ENCODE peak calls at places on chromosomes 3 and 15, in four cellular contexts. E, M, B and J are unnamed samples.

GRCh38 chr3:5017953-5018531 is 38.8 kb downstream of the BHLHE40 start:
- DNase-seq in E (no peak), M (no peak), B (no peak), J (peak)

GRCh38 chr3:30286811-30287210 is 319.6 kb upstream of the TGFBR2 start:
- DNase-seq in E (no peak), M (no peak), B (no peak), J (no peak)

GRCh38 chr3:113287111-113287817 is 75.9 kb downstream of the BOC start:
- DNase-seq in E (peak), M (no peak), B (no peak), J (no peak)

GRCh38 chr15:74732846-74733245 is 7.5 kb upstream of the CYP1A1 start:
- DNase-seq in E (no peak), M (no peak), B (no peak), J (no peak)

GRCh38 chr3:62665627-62666433 is 209.4 kb downstream of the CADPS start:
- DNase-seq in E (peak), M (peak), B (peak), J (peak)

GRCh38 chr15:65738649-65739048 is 53.4 kb downstream of the DENND4A start:
- DNase-seq in E (no peak), M (no peak), B (no peak), J (no peak)

GRCh38 chr3:193240850-193241706 is at the start of gene PLAAT1:
- DNase-seq in E (peak), M (peak), B (peak), J (peak)

GRCh38 chr3:195139876-195140240 is 131.1 kb downstream of the XXYLT1 start:
- DNase-seq in E (peak), M (no peak), B (no peak), J (no peak)

GRCh38 chr3:124246949-124247348 is 255.0 kb upstream of the ROPN1 start:
- DNase-seq in E (peak), M (no peak), B (no peak), J (no peak)

GRCh38 chr3:111277226-111277625 is 205.6 kb downstream of the NECTIN3 start:
- DNase-seq in E (peak), M (peak), B (no peak), J (peak)

GRCh38 chr15:91942676-91943417 is 89.3 kb downstream of the SLCO3A1 start:
- DNase-seq in E (peak), M (no peak), B (no peak), J (no peak)

GRCh38 chr3:163655021-163655420 is 1423.3 kb downstream of the SI start:
- DNase-seq in E (no peak), M (no peak), B (no peak), J (no peak)
- H2BK15ac ChIP-seq in E (no peak), M (no peak), B (no peak), J (no peak)

DNA sequence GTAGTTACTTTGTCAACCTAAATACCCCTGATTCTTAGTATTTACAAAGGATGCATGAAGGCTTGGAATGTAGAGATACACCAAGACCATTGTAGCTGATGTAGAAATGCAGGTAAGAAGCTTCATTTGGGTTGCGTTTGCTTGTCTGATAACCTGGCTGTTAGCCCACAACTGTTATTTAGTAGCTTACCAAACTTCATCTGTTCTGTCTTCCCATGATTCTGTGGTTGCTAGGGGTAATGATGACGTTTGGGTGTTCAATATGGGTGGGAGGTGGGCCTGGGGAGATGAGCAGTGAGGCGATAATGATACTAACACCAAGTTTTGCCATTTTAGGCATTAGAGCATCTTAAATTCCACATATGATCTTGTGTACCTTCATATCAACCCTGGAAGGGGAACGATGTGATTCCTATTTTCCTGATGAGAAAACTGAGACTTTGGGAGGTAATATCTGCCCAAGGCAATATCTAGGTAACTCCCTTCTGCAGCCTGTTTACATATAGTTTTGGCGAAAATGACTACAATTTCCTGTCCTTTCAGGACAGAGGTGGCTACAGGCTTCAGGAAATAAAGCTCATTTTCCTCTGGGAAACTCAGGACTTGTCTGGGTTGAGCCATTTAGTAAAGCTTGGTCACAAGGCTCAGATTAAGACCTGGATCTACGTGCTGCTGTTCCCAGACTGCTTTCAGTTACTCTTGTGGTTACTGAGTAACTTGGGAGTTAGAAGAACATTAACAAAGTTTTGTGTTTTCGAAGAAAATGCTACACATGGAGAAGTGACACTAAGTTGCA is 26.8 kb downstream of the FNDC3B start:
- DNase-seq in E (peak), M (no peak), B (no peak), J (no peak)
- H2BK15ac ChIP-seq in E (no peak), M (no peak), B (no peak), J (no peak)

GRCh38 chr3:42517143-42517542 is 14.7 kb downstream of the VIPR1 start:
- DNase-seq in E (no peak), M (no peak), B (no peak), J (no peak)

GRCh38 chr3:42520906-42521305 is 18.5 kb downstream of the VIPR1 start:
- DNase-seq in E (no peak), M (no peak), B (no peak), J (no peak)

GRCh38 chr3:42519568-42519962 is 17.1 kb downstream of the VIPR1 start:
- DNase-seq in E (no peak), M (no peak), B (no peak), J (no peak)

GRCh38 chr3:42520336-42520735 is 17.9 kb downstream of the VIPR1 start:
- DNase-seq in E (no peak), M (no peak), B (no peak), J (no peak)

GRCh38 chr3:42518800-42519567 is 16.5 kb downstream of the VIPR1 start:
- DNase-seq in E (no peak), M (no peak), B (peak), J (peak)
- H2BK15ac ChIP-seq in E (no peak), M (no peak), B (no peak), J (no peak)

DNA sequence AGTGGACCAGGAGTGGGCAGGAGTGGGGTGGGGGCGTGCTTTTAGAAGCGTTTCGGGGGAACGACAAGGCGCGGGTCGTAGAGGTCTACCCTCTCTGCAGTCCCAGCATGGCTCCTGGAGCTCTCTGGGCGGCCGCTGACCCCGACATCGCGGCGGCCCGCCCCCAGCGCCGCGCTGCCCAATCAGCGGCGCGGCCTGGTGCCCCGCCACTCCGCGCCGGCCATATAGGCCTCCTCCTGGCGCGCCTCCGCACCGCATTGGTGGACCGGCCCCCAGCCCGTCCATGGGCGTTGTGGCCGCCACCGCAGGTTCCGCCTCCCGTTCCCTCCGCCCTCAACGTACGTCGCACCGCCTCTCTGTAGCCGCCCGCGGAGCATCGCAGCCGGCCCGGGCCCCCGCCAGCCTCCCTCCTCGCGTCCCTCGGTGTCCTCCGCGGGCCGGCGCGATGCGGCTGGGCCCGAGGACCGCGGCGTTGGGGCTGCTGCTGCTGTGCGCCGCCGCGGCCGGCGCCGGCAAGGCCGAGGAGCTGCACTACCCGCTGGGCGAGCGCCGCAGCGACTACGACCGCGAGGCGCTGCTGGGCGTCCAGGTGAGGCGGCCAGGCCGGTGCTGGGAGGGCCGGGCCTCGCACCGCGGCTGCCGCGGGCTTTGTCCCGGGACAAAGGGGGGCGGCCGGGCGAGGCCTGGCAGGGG is at the start of gene RCN2:
- DNase-seq in E (peak), M (peak), B (peak), J (peak)
- H2BK15ac ChIP-seq in E (peak), M (peak), B (no peak), J (no peak)

GRCh38 chr3:55541016-55541415 is 53.9 kb upstream of the WNT5A start:
- DNase-seq in E (no peak), M (no peak), B (no peak), J (no peak)
- H2BK15ac ChIP-seq in E (no peak), M (no peak), B (no peak), J (no peak)

GRCh38 chr3:167867981-167868380 is 132.5 kb downstream of the SERPINI1 start:
- DNase-seq in E (no peak), M (no peak), B (no peak), J (no peak)
- H2BK15ac ChIP-seq in E (no peak), M (no peak), B (no peak), J (no peak)